ENCODE peak calls at places on chromosomes 13 and 19, in seven cellular contexts. P, W, Q, F, H, T and L are unnamed samples.

GRCh38 chr13:47696677-47697076 is 304.4 kb downstream of the SUCLA2 start:
- DNase-seq in P (no peak), W (no peak), Q (no peak), F (no peak), H (no peak), T (no peak), L (no peak)

GRCh38 chr19:37217855-37218591 is at the start of gene ZNF383:
- DNase-seq in P (peak; percentile 52), W (peak; percentile 92), Q (peak; percentile 93), F (peak; percentile 52), H (peak; percentile 97), T (peak; percentile 84), L (peak; percentile 71)

GRCh38 chr13:33119022-33119735 is 103.0 kb downstream of the KL start:
- DNase-seq in P (no peak), W (no peak), Q (no peak), F (no peak), H (no peak), T (no peak), L (no peak)

GRCh38 chr19:16417660-16418596 is 53.8 kb downstream of the EPS15L1 start:
- DNase-seq in P (no peak), W (peak; percentile 85), Q (peak; percentile 75), F (peak; percentile 28), H (peak; percentile 48), T (peak; percentile 24), L (peak; percentile 92)

GRCh38 chr13:39766464-39767167 is 111.2 kb downstream of the COG6 start:
- DNase-seq in P (no peak), W (no peak), Q (no peak), F (no peak), H (no peak), T (no peak), L (no peak)

GRCh38 chr13:90197722-90198121 is 1149.8 kb upstream of the MIR17HG start:
- DNase-seq in P (no peak), W (no peak), Q (no peak), F (no peak), H (no peak), T (no peak), L (no peak)

GRCh38 chr13:34156841-34157365 is 339.0 kb downstream of the RFC3 start:
- DNase-seq in P (peak; percentile 93), W (no peak), Q (peak; percentile 96), F (no peak), H (peak; percentile 95), T (peak; percentile 85), L (no peak)

GRCh38 chr13:102234618-102235017 is 167.2 kb downstream of the FGF14 start:
- DNase-seq in P (peak; percentile 39), W (no peak), Q (no peak), F (no peak), H (no peak), T (no peak), L (no peak)

GRCh38 chr19:18452386-18452785 is 14.5 kb upstream of the ISYNA1 start:
- DNase-seq in P (no peak), W (no peak), Q (no peak), F (no peak), H (no peak), T (no peak), L (no peak)

GRCh38 chr19:38617283-38617763 is 430 bp downstream of the MAP4K1 start:
- DNase-seq in P (no peak), W (no peak), Q (no peak), F (no peak), H (no peak), T (no peak), L (no peak)

GRCh38 chr19:4647676-4648644 is 8.6 kb downstream of the TNFAIP8L1 start:
- DNase-seq in P (no peak), W (peak; percentile 46), Q (no peak), F (no peak), H (no peak), T (no peak), L (no peak)

GRCh38 chr13:114106526-114106925 is 25.9 kb downstream of the RASA3 start:
- DNase-seq in P (no peak), W (no peak), Q (no peak), F (no peak), H (no peak), T (no peak), L (no peak)

GRCh38 chr19:54029930-54030490 is 33.7 kb downstream of the VSTM1 start:
- DNase-seq in P (no peak), W (peak; percentile 86), Q (peak; percentile 80), F (no peak), H (peak; percentile 88), T (peak; percentile 43), L (peak; percentile 44)

GRCh38 chr19:51694318-51695085 is 1.4 kb downstream of the SPACA6 start:
- DNase-seq in P (no peak), W (no peak), Q (no peak), F (no peak), H (no peak), T (no peak), L (no peak)